ENCODE peak calls at places on chromosomes 16 and 17, in four cellular contexts. A is endodermal cell, Y is SK-N-SH, X is HAP-1. P is an unnamed sample. For H3K27me3, the result is how much of the 10 kb centered on the place peaks cover.

GRCh38 chr17:48052956-48053757 is 5.0 kb downstream of the NFE2L1 start:
- DNase-seq in A (peak), Y (peak), X (peak), P (no peak)

GRCh38 chr16:65782537-65783290 is 583.8 kb upstream of the CDH5 start:
- DNase-seq in X (no peak), A (no peak), Y (no peak), P (no peak)

GRCh38 chr17:50370052-50370451 is 2.9 kb downstream of the MRPL27 start:
- DNase-seq in Y (no peak), A (no peak), X (no peak), P (no peak)

GRCh38 chr17:79622201-79622601 is 11.3 kb upstream of the RBFOX3 start:
- DNase-seq in Y (peak), A (no peak), X (peak), P (peak)

GRCh38 chr16:78773316-78773715 is 673.9 kb downstream of the WWOX start:
- DNase-seq in A (no peak), X (no peak), Y (no peak), P (no peak)

GRCh38 chr17:50052822-50053653 is 2.9 kb upstream of the ITGA3 start:
- DNase-seq in A (no peak), X (no peak), Y (peak), P (peak)

GRCh38 chr16:89656435-89657121 is 930 bp downstream of the CHMP1A start:
- DNase-seq in Y (no peak), A (peak), X (no peak), P (no peak)

GRCh38 chr17:49108318-49108717 is 24.3 kb upstream of the B4GALNT2 start:
- DNase-seq in A (peak), X (no peak), Y (no peak), P (peak)

GRCh38 chr17:80108321-80108971 is 7.1 kb downstream of the GAA start:
- DNase-seq in A (no peak), X (no peak), Y (no peak), P (peak)

GRCh38 chr16:59341368-59341767 is 607.3 kb upstream of the GOT2 start:
- DNase-seq in X (no peak), A (peak), Y (no peak), P (no peak)

GRCh38 chr17:48439473-48439872 is 9.5 kb upstream of the SKAP1 start:
- DNase-seq in X (no peak), A (no peak), Y (no peak), P (no peak)

GRCh38 chr17:41796066-41796895 is 9.8 kb upstream of the JUP start:
- DNase-seq in A (no peak), Y (no peak), X (no peak), P (peak)

GRCh38 chr17:35423761-35424160 is 8.5 kb downstream of the SLFN12 start:
- DNase-seq in X (no peak), A (no peak), Y (no peak), P (no peak)

GRCh38 chr16:55333690-55334089 is 9.7 kb downstream of the IRX6 start:
- DNase-seq in X (no peak), A (no peak), Y (no peak), P (no peak)

GRCh38 chr17:41322264-41322902 is 6.9 kb upstream of the KRTAP17-1 start:
- DNase-seq in X (peak), A (peak), Y (peak), P (peak)

GRCh38 chr16:13982446-13982845 is 62.5 kb downstream of the ERCC4 start:
- DNase-seq in Y (no peak), A (no peak), X (no peak), P (no peak)

GRCh38 chr16:25118851-25119584 is 7.5 kb downstream of the LCMT1 start:
- DNase-seq in Y (no peak), A (no peak), X (no peak), P (no peak)

GRCh38 chr17:11742891-11743290 is 144.6 kb downstream of the DNAH9 start:
- DNase-seq in A (peak), Y (no peak), X (no peak), P (no peak)

GRCh38 chr17:44794699-44795413 is 35.2 kb downstream of the GJC1 start:
- DNase-seq in Y (no peak), A (peak), X (no peak), P (no peak)

GRCh38 chr16:24609740-24610420 is 70.5 kb downstream of the RBBP6 start:
- DNase-seq in Y (peak), A (peak), X (peak), P (no peak)

GRCh38 chr17:77228224-77229215 is 87.8 kb downstream of the SEC14L1 start:
- DNase-seq in X (no peak), Y (peak), A (peak), P (peak)

GRCh38 chr17:48244121-48244711 is 136.7 kb downstream of the SNX11 start:
- DNase-seq in A (peak), Y (no peak), X (no peak), P (peak)

GRCh38 chr17:47741793-47742145 is 8.7 kb downstream of the TBX21 start:
- DNase-seq in A (no peak), X (no peak), Y (no peak), P (no peak)

GRCh38 chr17:46836500-46836899 is 14.9 kb upstream of the WNT9B start:
- DNase-seq in A (peak), X (no peak), Y (no peak), P (no peak)

GRCh38 chr16:2744711-2745110 is 7.7 kb upstream of the SRRM2 start:
- DNase-seq in Y (no peak), X (no peak), A (no peak), P (no peak)

GRCh38 chr16:14244344-14245010 is 173.4 kb downstream of the MRTFB start:
- DNase-seq in X (no peak), A (no peak), Y (no peak), P (no peak)

GRCh38 chr16:66360624-66361324 is 5.7 kb upstream of the CDH5 start:
- DNase-seq in X (no peak), A (no peak), Y (no peak), P (no peak)

GRCh38 chr17:16464641-16465312 is 27.2 kb downstream of the LRRC75A start:
- DNase-seq in A (no peak), Y (no peak), X (no peak), P (no peak)

GRCh38 chr17:78105551-78105950 is 23.0 kb downstream of the TMC6 start:
- DNase-seq in Y (no peak), A (no peak), X (peak), P (no peak)

GRCh38 chr17:18961634-18962493 is 9.9 kb downstream of the SLC5A10 start:
- DNase-seq in X (no peak), Y (peak), A (no peak), P (no peak)

GRCh38 chr16:11651796-11652195 is 16.5 kb upstream of the SNN start:
- DNase-seq in X (no peak), A (no peak), Y (no peak), P (no peak)

GRCh38 chr16:56425439-56425832 is at the start of gene AMFR:
- DNase-seq in X (peak), Y (peak), A (peak), P (peak)

GRCh38 chr17:43019418-43019817 is 2.8 kb downstream of the VAT1 start:
- DNase-seq in X (no peak), A (peak), Y (no peak), P (no peak)

GRCh38 chr17:68248199-68248825 is 469 bp downstream of the AMZ2 start:
- DNase-seq in X (no peak), A (no peak), Y (no peak), P (no peak)

GRCh38 chr16:57795431-57795878 is 6.8 kb downstream of the KIFC3 start:
- DNase-seq in A (peak), X (peak), Y (peak), P (peak)

GRCh38 chr17:17884281-17885028 is 47.7 kb upstream of the SREBF1 start:
- DNase-seq in Y (no peak), A (no peak), X (no peak), P (no peak)

GRCh38 chr17:17886253-17886652 is 49.5 kb upstream of the SREBF1 start:
- DNase-seq in X (no peak), Y (no peak), A (no peak), P (no peak)

GRCh38 chr17:17886747-17887146 is 50.0 kb upstream of the SREBF1 start:
- DNase-seq in Y (no peak), A (peak), X (no peak), P (no peak)

GRCh38 chr17:17883801-17884200 is 47.0 kb upstream of the SREBF1 start:
- DNase-seq in A (no peak), X (no peak), Y (no peak), P (no peak)

DNA sequence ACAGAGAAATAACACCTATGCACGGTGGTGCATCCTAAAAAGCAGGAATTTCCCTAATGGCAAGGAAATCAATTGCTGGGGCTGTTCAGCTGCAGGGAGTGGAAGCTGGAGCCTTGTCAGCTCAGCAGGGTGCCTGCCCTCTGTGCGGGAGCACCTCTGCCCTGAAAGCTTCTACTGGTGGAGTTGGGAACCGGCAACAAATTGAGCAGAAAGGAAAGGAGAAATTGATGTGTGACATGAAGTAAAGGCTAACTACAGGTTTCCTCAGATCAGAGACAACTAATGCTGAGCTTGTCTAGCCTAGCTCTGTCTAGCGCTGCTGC is 48.2 kb upstream of the SREBF1 start:
- DNase-seq in A (peak), X (no peak), Y (no peak), P (no peak)
- H3K4me3 ChIP-seq in A (no peak), X (no peak), Y (no peak), P (no peak)

GRCh38 chr16:695355-696089 is 5.3 kb upstream of the WDR24 start:
- DNase-seq in X (peak), Y (no peak), A (peak), P (peak)

GRCh38 chr16:693364-693763 is 3.2 kb upstream of the WDR24 start:
- DNase-seq in A (no peak), Y (no peak), X (no peak), P (no peak)

GRCh38 chr16:693766-694165 is 3.6 kb upstream of the WDR24 start:
- DNase-seq in A (no peak), Y (no peak), X (no peak), P (no peak)

GRCh38 chr16:694863-695354 is 4.7 kb upstream of the WDR24 start:
- DNase-seq in Y (no peak), A (no peak), X (no peak), P (no peak)

GRCh38 chr16:694187-694862 is 4.1 kb upstream of the WDR24 start:
- DNase-seq in Y (no peak), A (peak), X (no peak), P (peak)
- H3K27me3 ChIP-seq in Y (under half), A (half or more), X (under half), P (under half)

DNA sequence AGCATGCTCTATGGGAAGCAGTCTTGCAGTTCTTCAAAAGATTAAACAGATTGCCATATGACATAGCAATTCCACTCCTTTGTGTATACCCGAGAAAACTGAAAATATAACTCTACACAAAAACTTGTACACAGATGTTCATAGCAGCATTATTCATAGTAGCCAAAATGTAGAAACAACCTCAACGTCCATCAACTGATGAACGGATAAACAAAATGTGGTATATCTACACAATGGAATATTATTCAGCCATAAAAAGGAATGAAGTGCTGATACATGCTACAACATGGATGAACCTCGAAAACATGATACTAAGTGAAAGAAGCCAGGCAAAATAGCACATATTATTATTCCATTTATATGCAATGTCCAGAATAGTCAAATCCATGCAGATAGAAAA is 221.2 kb upstream of the PSMD7 start:
- DNase-seq in X (no peak), Y (no peak), A (no peak), P (no peak)
- H3K4me3 ChIP-seq in X (no peak), Y (no peak), A (peak), P (no peak)

GRCh38 chr16:86587487-86587886 is 9.1 kb downstream of the FOXL1 start:
- DNase-seq in Y (no peak), A (no peak), X (no peak), P (no peak)
- H3K27me3 ChIP-seq in Y (under half), A (half or more), X (under half), P (under half)

DNA sequence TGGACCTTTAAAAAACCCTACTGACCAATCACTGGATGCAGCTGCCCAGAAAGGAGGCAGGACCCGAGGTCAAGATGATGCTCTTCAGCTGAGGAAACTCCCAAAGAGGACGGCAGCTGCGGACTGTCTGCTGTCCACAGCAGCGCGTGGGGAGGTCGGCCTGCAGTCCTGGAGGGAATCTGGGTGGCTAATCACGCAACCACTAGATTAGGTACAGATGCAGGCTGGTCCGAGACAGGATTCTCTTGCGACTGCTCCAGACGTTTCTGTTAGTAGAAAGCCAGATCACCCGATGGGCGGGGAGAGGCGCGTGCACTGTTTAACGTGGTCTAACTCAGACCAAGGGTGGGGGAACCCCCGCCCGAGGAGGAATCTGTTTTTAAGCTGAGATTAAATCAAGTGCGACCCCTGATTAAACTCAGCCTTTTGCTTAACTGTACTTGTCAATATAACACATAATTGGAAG is 8.8 kb downstream of the CTRB2 start:
- DNase-seq in A (peak), Y (peak), X (no peak), P (no peak)
- H3K4me3 ChIP-seq in A (no peak), Y (peak), X (no peak), P (peak)